ENCODE peak calls at places on chromosomes 3 and 15, in four cellular contexts. K is mesendoderm, S is aorta, Q is HCT116. W is an unnamed sample. For H3K4me1, the result is how much of the 10 kb centered on the place peaks cover.

GRCh38 chr3:55668359-55668758 is 181.3 kb upstream of the WNT5A start:
- DNase-seq in K (peak), S (no peak), Q (no peak), W (no peak)

GRCh38 chr15:25572201-25572600 is 133.4 kb upstream of the UBE3A start:
- DNase-seq in K (no peak), Q (no peak), S (no peak), W (no peak)

GRCh38 chr3:45031531-45031930 is 5.4 kb downstream of the CLEC3B start:
- DNase-seq in S (no peak), K (peak), Q (no peak), W (no peak)

GRCh38 chr15:84755736-84756527 is 7.5 kb downstream of the ZNF592 start:
- DNase-seq in K (peak), S (no peak), Q (no peak), W (no peak)

GRCh38 chr3:149352556-149352955 is 19.1 kb upstream of the TM4SF18 start:
- DNase-seq in S (peak), Q (peak), K (peak), W (peak)

GRCh38 chr3:187186801-187187421 is 10.4 kb upstream of the RTP1 start:
- DNase-seq in Q (no peak), S (peak), K (peak), W (peak)

GRCh38 chr3:196775938-196776337 is 36.3 kb downstream of the PAK2 start:
- DNase-seq in Q (no peak), K (no peak), S (no peak), W (no peak)

GRCh38 chr15:73948396-73948795 is 22.1 kb downstream of the LOXL1 start:
- DNase-seq in Q (no peak), K (no peak), S (peak), W (no peak)

GRCh38 chr15:39181901-39182300 is 399.0 kb upstream of the THBS1 start:
- DNase-seq in Q (no peak), S (no peak), K (no peak), W (no peak)

GRCh38 chr3:174251696-174252095 is 607.4 kb upstream of the NAALADL2 start:
- DNase-seq in K (no peak), S (no peak), Q (no peak), W (no peak)

GRCh38 chr3:126245811-126246727 is 65.7 kb upstream of the ALDH1L1 start:
- DNase-seq in K (peak), Q (peak), S (no peak), W (peak)

GRCh38 chr15:62895905-62896316 is 146.6 kb upstream of the TPM1 start:
- DNase-seq in K (peak), S (no peak), Q (no peak), W (no peak)

GRCh38 chr3:100087203-100087602 is 27.1 kb downstream of the FILIP1L start:
- DNase-seq in Q (no peak), K (no peak), S (no peak), W (no peak)

GRCh38 chr3:157078131-157078835 is 81.7 kb downstream of the CCNL1 start:
- DNase-seq in S (no peak), K (no peak), Q (no peak), W (no peak)

GRCh38 chr3:124419303-124419702 is 310.9 kb upstream of the UMPS start:
- DNase-seq in S (no peak), Q (no peak), K (peak), W (no peak)

GRCh38 chr3:194867270-194867983 is 181.7 kb downstream of the FAM43A start:
- DNase-seq in K (no peak), Q (no peak), S (peak), W (peak)

GRCh38 chr3:10023587-10024310 is 2.5 kb upstream of the FANCD2 start:
- DNase-seq in Q (no peak), K (no peak), S (no peak), W (peak)

GRCh38 chr3:115448856-115449255 is 174.5 kb upstream of the GAP43 start:
- DNase-seq in Q (no peak), K (no peak), S (no peak), W (no peak)

GRCh38 chr3:46395210-46395661 is 11.6 kb downstream of the CCR5AS start:
- DNase-seq in Q (no peak), S (no peak), K (no peak), W (peak)

GRCh38 chr3:63364495-63364894 is 86.4 kb downstream of the SYNPR start:
- DNase-seq in K (peak), Q (no peak), S (no peak), W (no peak)

GRCh38 chr15:47431501-47431900 is 285.8 kb upstream of the SEMA6D start:
- DNase-seq in K (no peak), Q (no peak), S (no peak), W (no peak)

GRCh38 chr3:62445267-62445666 is 71.9 kb upstream of the FEZF2 start:
- DNase-seq in K (peak), Q (no peak), S (no peak), W (no peak)

DNA sequence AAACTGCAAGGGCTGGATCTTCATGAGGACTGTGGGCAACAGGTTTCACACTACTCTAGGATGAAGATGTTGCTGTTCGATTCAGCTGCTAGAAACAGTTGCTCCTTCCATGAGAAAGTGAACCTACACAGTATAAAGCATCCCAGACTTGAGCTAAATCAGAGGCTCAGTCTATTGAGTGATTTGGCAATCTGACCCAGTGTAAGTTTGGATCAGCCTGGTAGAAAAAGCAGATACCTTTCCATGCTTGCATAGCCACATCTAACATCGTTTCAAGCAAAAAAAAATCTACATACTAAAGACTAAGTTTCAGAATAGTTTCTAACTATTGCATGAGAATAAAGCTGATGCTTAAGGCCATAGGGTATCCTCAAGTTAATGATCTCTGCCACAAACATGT is 4.6 kb downstream of the UQCC5 start:
- DNase-seq in K (no peak), Q (no peak), S (no peak), W (no peak)
- H3K4me1 ChIP-seq in K (under half), Q (under half), S (under half), W (under half)

DNA sequence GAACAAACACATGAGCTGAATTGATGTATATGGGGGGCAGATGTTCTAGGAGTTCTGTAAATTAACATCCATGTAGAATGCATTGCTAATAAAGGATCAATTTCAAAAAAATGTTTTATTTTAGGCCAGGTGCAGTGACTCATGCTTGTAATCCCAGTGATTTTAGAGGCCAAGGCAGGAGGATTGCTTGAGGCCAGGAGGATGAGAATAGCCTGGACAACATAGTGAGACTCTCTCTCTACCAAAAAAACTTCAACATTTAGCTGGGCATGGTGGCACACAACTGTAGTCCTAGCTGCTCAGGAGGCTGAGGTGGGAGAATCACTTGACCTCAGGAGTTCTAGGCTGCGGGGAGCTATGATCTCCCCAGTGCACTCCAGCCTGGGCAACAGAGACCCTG is 6.5 kb upstream of the NUP210 start:
- DNase-seq in K (no peak), Q (no peak), S (no peak), W (no peak)
- H3K4me1 ChIP-seq in K (under half), Q (under half), S (under half), W (under half)

GRCh38 chr15:54707805-54708752 is 488.7 kb downstream of the RSL24D1 start:
- DNase-seq in Q (no peak), S (no peak), K (no peak), W (no peak)
- H3K4me1 ChIP-seq in Q (under half), S (under half), K (under half), W (under half)

DNA sequence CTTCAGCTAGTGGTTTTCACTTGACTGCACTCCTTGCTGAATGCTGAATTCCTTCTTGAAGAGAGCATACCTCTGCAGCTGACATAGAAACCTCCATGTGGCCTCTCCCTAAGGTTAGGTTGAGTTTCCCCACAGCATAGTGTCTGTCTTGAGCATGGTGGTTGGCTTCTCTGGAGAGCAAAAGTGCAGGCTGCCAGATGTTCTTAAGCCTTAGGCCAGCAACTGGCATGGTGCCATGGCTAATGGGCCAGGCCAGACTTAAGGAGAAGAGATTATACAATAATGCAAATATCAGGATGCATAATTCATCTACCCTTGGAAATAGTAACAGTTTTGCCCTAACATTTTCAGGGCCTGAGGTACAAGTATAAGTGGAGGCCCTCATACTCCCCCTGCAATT is 545.6 kb upstream of the ZNF385D start:
- DNase-seq in K (no peak), Q (no peak), S (no peak), W (no peak)
- H3K4me1 ChIP-seq in K (under half), Q (under half), S (under half), W (under half)